ENCODE peak calls at places on chromosomes 1 and 21, in five cellular contexts. G is CD8-positive, alpha-beta memory T cell; V is heart left ventricle; W is fibroblast of lung; A is stomach. P is an unnamed sample.

GRCh38 chr1:102588536-102588935 is 519.8 kb downstream of the COL11A1 start:
- DNase-seq in G (no peak), V (no peak), W (no peak), A (no peak), P (no peak)

GRCh38 chr1:111639602-111640198 is 20.1 kb downstream of the RAP1A start:
- DNase-seq in G (no peak), V (no peak), W (no peak), A (no peak), P (no peak)

GRCh38 chr1:164969256-164969655 is 387.3 kb downstream of the LMX1A start:
- DNase-seq in G (no peak), V (no peak), W (no peak), A (no peak), P (no peak)

GRCh38 chr1:173590557-173590956 is 12.3 kb downstream of the SLC9C2 start:
- DNase-seq in G (no peak), V (no peak), W (no peak), A (no peak), P (no peak)

GRCh38 chr1:169466259-169467230 is 19.2 kb downstream of the SLC19A2 start:
- DNase-seq in G (no peak), V (no peak), W (peak; percentile 71), A (no peak), P (no peak)

GRCh38 chr1:230069813-230070212 is 2.8 kb downstream of the GALNT2 start:
- DNase-seq in G (no peak), V (no peak), W (peak; percentile 27), A (no peak), P (peak; percentile 60)

GRCh38 chr21:45263534-45263933 is 24.2 kb downstream of the POFUT2 start:
- DNase-seq in G (no peak), V (no peak), W (no peak), A (peak; percentile 16), P (no peak)

GRCh38 chr1:156845055-156845952 is 13.6 kb downstream of the INSRR start:
- DNase-seq in G (peak; percentile 32), V (no peak), W (no peak), A (no peak), P (no peak)

GRCh38 chr1:94022471-94023189 is 98.3 kb downstream of the ABCA4 start:
- DNase-seq in G (no peak), V (peak; percentile 59), W (peak; percentile 87), A (no peak), P (no peak)

GRCh38 chr1:156112276-156113137 is 2.0 kb upstream of the LMNA start:
- DNase-seq in G (no peak), V (no peak), W (no peak), A (no peak), P (no peak)

GRCh38 chr1:109398343-109399225 is 866 bp upstream of the SORT1 start:
- DNase-seq in G (no peak), V (no peak), W (no peak), A (no peak), P (no peak)

GRCh38 chr1:7039590-7039989 is 254.3 kb downstream of the CAMTA1 start:
- DNase-seq in G (no peak), V (no peak), W (no peak), A (no peak), P (no peak)

GRCh38 chr1:192826791-192827477 is 18.1 kb downstream of the RGS2 start:
- DNase-seq in G (no peak), V (no peak), W (no peak), A (no peak), P (no peak)

GRCh38 chr1:162111572-162111971 is 42.1 kb downstream of the NOS1AP start:
- DNase-seq in G (no peak), V (no peak), W (no peak), A (no peak), P (no peak)

GRCh38 chr1:68232354-68233148 is at the start of gene WLS:
- DNase-seq in G (no peak), V (peak; percentile 87), W (peak; percentile 84), A (peak; percentile 83), P (peak; percentile 70)

GRCh38 chr1:118007391-118007790 is 77.9 kb downstream of the WDR3 start:
- DNase-seq in G (no peak), V (no peak), W (no peak), A (no peak), P (no peak)

GRCh38 chr1:169676001-169676400 is 35.4 kb downstream of the SELL start:
- DNase-seq in G (no peak), V (no peak), W (peak; percentile 30), A (peak; percentile 29), P (no peak)

GRCh38 chr1:172976222-172977041 is 74.3 kb downstream of the TNFSF18 start:
- DNase-seq in G (no peak), V (no peak), W (peak; percentile 91), A (peak; percentile 64), P (no peak)

GRCh38 chr1:12376236-12377064 is 146.6 kb downstream of the VPS13D start:
- DNase-seq in G (no peak), V (no peak), W (no peak), A (no peak), P (no peak)

GRCh38 chr1:233238884-233239432 is 56.6 kb downstream of the PCNX2 start:
- DNase-seq in G (no peak), V (no peak), W (peak; percentile 38), A (no peak), P (no peak)

GRCh38 chr1:116874622-116875277 is 35.0 kb upstream of the PTGFRN start:
- DNase-seq in G (no peak), V (no peak), W (no peak), A (no peak), P (no peak)

GRCh38 chr1:182515556-182515955 is 65.6 kb downstream of the RGSL1 start:
- DNase-seq in G (no peak), V (no peak), W (no peak), A (no peak), P (no peak)

GRCh38 chr1:218592688-218593087 is 247.6 kb downstream of the TGFB2 start:
- DNase-seq in G (no peak), V (no peak), W (no peak), A (no peak), P (no peak)

GRCh38 chr1:156378557-156378956 is 9.5 kb downstream of the RHBG start:
- DNase-seq in G (no peak), V (no peak), W (no peak), A (no peak), P (no peak)

GRCh38 chr1:248924696-248925532 is 18.9 kb downstream of the PGBD2 start:
- DNase-seq in G (peak; percentile 25), V (peak; percentile 38), W (peak; percentile 58), A (peak; percentile 55), P (no peak)

GRCh38 chr1:109446236-109446635 is 20.0 kb upstream of the PSMA5 start:
- DNase-seq in G (no peak), V (no peak), W (no peak), A (no peak), P (no peak)

GRCh38 chr1:93738075-93738622 is 56.5 kb upstream of the BCAR3 start:
- DNase-seq in G (no peak), V (no peak), W (peak; percentile 64), A (no peak), P (no peak)

GRCh38 chr21:37423103-37423502 is 56.5 kb downstream of the DYRK1A start:
- DNase-seq in G (no peak), V (no peak), W (no peak), A (no peak), P (no peak)
- H3K4me1 ChIP-seq in G (peaks cover 13% of the 10 kb centered on the region), V (peaks cover 22% of the 10 kb centered on the region), W (peaks cover 2% of the 10 kb centered on the region), A (peaks cover 18% of the 10 kb centered on the region), P (peaks cover 74% of the 10 kb centered on the region)

GRCh38 chr1:183806086-183806485 is 1.2 kb downstream of the RGL1 start:
- DNase-seq in G (no peak), V (no peak), W (peak; percentile 64), A (no peak), P (no peak)

GRCh38 chr1:183808296-183809027 is 3.5 kb downstream of the RGL1 start:
- DNase-seq in G (no peak), V (no peak), W (no peak), A (no peak), P (no peak)

GRCh38 chr1:183810172-183810571 is 5.3 kb downstream of the RGL1 start:
- DNase-seq in G (no peak), V (no peak), W (no peak), A (no peak), P (peak; percentile 6)

GRCh38 chr1:183806650-183807049 is 1.7 kb downstream of the RGL1 start:
- DNase-seq in G (no peak), V (no peak), W (no peak), A (no peak), P (no peak)

GRCh38 chr1:183807549-183808168 is 2.7 kb downstream of the RGL1 start:
- DNase-seq in G (no peak), V (peak; percentile 42), W (peak; percentile 60), A (no peak), P (peak; percentile 13)
- H3K4me1 ChIP-seq in G (peaks cover 11% of the 10 kb centered on the region), V (peaks cover 3% of the 10 kb centered on the region), W (peaks cover 28% of the 10 kb centered on the region), A (no peaks in the 10 kb centered on the region), P (peaks cover 5% of the 10 kb centered on the region)

GRCh38 chr1:119959268-119959667 is 63.0 kb upstream of the ADAM30 start:
- DNase-seq in G (no peak), V (no peak), W (no peak), A (no peak), P (no peak)

GRCh38 chr1:119958223-119958622 is 61.9 kb upstream of the ADAM30 start:
- DNase-seq in G (no peak), V (no peak), W (no peak), A (no peak), P (no peak)

GRCh38 chr1:119953266-119953998 is 57.1 kb upstream of the ADAM30 start:
- DNase-seq in G (no peak), V (no peak), W (no peak), A (no peak), P (no peak)

GRCh38 chr1:119954476-119955422 is 58.4 kb upstream of the ADAM30 start:
- DNase-seq in G (no peak), V (no peak), W (no peak), A (no peak), P (no peak)

GRCh38 chr1:119956306-119956705 is 60.0 kb upstream of the ADAM30 start:
- DNase-seq in G (no peak), V (no peak), W (no peak), A (no peak), P (no peak)
- H3K4me1 ChIP-seq in G (no peaks in the 10 kb centered on the region), V (no peaks in the 10 kb centered on the region), W (peaks cover 2% of the 10 kb centered on the region), A (no peaks in the 10 kb centered on the region), P (no peaks in the 10 kb centered on the region)

GRCh38 chr1:63836374-63836773 is 62.6 kb downstream of the ROR1 start:
- DNase-seq in G (no peak), V (no peak), W (no peak), A (no peak), P (no peak)
- H3K4me1 ChIP-seq in G (no peaks in the 10 kb centered on the region), V (no peaks in the 10 kb centered on the region), W (no peaks in the 10 kb centered on the region), A (peaks cover 7% of the 10 kb centered on the region), P (peaks cover 3% of the 10 kb centered on the region)

DNA sequence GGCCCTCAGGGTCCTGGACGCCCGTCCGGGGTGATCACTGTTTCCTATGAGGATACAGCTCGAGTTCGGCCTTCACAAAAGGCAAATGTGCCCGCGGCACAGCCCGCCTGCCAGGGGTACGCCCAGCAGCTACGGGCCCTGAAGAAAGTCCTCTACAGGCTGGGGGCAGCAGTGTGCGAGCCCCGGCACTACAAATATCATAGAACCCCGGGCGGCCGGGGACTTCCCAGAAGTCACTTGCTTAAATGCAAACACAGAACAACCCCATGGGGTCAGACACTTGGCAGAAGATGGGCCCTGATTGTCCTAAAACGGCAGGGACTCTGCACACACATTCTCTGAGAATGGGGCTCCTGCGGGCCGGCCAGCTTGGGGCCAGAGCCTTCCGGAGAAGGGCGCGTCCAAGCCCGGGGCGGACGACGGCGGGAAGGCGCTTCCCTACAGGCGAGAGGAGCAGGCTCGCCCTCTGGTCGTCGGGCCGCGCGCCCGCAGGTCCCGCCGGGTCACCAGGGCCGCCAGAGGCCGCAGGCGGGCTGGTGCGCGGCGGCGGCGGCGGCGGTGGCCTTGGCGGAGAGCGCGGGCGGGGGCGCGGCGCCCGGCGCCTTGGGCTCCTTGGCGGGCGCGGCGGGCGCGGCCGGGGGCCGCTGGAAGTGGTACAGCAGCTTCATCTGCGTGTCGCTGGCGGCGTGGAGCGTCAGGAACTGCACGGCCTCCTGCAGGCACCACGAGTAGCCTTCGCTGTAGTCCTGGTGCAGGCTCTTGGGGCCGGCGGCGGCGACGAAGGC is 905 bp downstream of the HES5 start:
- DNase-seq in G (no peak), V (no peak), W (no peak), A (no peak), P (no peak)
- H3K4me1 ChIP-seq in G (peaks cover 40% of the 10 kb centered on the region), V (peaks cover 59% of the 10 kb centered on the region), W (peaks cover 10% of the 10 kb centered on the region), A (peaks cover 60% of the 10 kb centered on the region), P (peaks cover 76% of the 10 kb centered on the region)